ENCODE peak calls at places on chromosomes 11 and 22, in seven cellular contexts. O is T-helper 22 cell, N is OCI-LY7, C is M059J, I is keratinocyte, P is iris pigment epithelial cell, L is foreskin keratinocyte. B is an unnamed sample.
A peak's percentile ranks its signal among the peaks of the same experiment; 100 is the strongest.

GRCh38 chr11:45150943-45151342 is 4.5 kb downstream of the PRDM11 start:
- DNase-seq in O (no peak), N (no peak), C (no peak), I (no peak), P (no peak), L (no peak), B (no peak)

GRCh38 chr11:6995703-6996102 is 24.4 kb downstream of the ZNF214 start:
- DNase-seq in O (no peak), N (no peak), C (no peak), I (no peak), P (no peak), L (no peak), B (no peak)

GRCh38 chr11:131373326-131373725 is 2.9 kb downstream of the NTM start:
- DNase-seq in O (no peak), N (no peak), C (no peak), I (no peak), P (no peak), L (no peak), B (peak; percentile 73)

GRCh38 chr11:25981998-25982397 is 349.9 kb upstream of the ANO3 start:
- DNase-seq in O (no peak), N (peak; percentile 87), C (peak; percentile 14), I (no peak), P (peak; percentile 63), L (peak; percentile 47), B (no peak)

GRCh38 chr11:48093795-48094642 is 113.7 kb downstream of the PTPRJ start:
- DNase-seq in O (no peak), N (no peak), C (no peak), I (no peak), P (no peak), L (peak; percentile 6), B (no peak)

GRCh38 chr22:30279389-30279788 is 9.9 kb downstream of the CASTOR1 start:
- DNase-seq in O (no peak), N (no peak), C (no peak), I (no peak), P (no peak), L (no peak), B (no peak)

GRCh38 chr11:9351321-9351881 is 33.1 kb upstream of the IPO7 start:
- DNase-seq in O (no peak), N (no peak), C (no peak), I (no peak), P (no peak), L (no peak), B (no peak)

GRCh38 chr11:70610561-70610960 is 212.2 kb downstream of the CTTN start:
- DNase-seq in O (no peak), N (no peak), C (no peak), I (no peak), P (no peak), L (no peak), B (no peak)

GRCh38 chr22:33757443-33758124 is 162.7 kb downstream of the LARGE1 start:
- DNase-seq in O (no peak), N (no peak), C (no peak), I (no peak), P (no peak), L (no peak), B (no peak)

GRCh38 chr22:29167032-29167911 is 38.4 kb upstream of the EMID1 start:
- DNase-seq in O (no peak), N (peak; percentile 55), C (peak; percentile 48), I (no peak), P (no peak), L (no peak), B (peak; percentile 30)

GRCh38 chr11:17573526-17573925 is 26.5 kb downstream of the OTOG start:
- DNase-seq in O (no peak), N (no peak), C (no peak), I (no peak), P (no peak), L (no peak), B (no peak)

GRCh38 chr11:105151936-105152554 is 12.5 kb upstream of the CARD18 start:
- DNase-seq in O (no peak), N (no peak), C (peak; percentile 74), I (no peak), P (peak; percentile 92), L (no peak), B (no peak)

GRCh38 chr22:35970601-35971417 is 57.8 kb downstream of the RBFOX2 start:
- DNase-seq in O (no peak), N (no peak), C (no peak), I (no peak), P (no peak), L (no peak), B (no peak)

GRCh38 chr22:44940121-44940520 is 69.7 kb downstream of the PHF21B start:
- DNase-seq in O (no peak), N (no peak), C (no peak), I (no peak), P (no peak), L (no peak), B (no peak)

GRCh38 chr11:108221981-108222685 is at the start of gene NPAT:
- DNase-seq in O (peak; percentile 38), N (peak; percentile 65), C (no peak), I (no peak), P (no peak), L (no peak), B (no peak)

GRCh38 chr11:121455115-121455514 is 2.3 kb upstream of the SORL1-AS1 start:
- DNase-seq in O (no peak), N (no peak), C (no peak), I (no peak), P (no peak), L (no peak), B (no peak)

GRCh38 chr22:35891442-35891841 is 137.2 kb downstream of the RBFOX2 start:
- DNase-seq in O (no peak), N (no peak), C (no peak), I (no peak), P (no peak), L (no peak), B (no peak)

GRCh38 chr11:73998846-73999575 is 9.9 kb downstream of the UCP3 start:
- DNase-seq in O (no peak), N (no peak), C (no peak), I (no peak), P (no peak), L (no peak), B (no peak)

GRCh38 chr22:35749808-35750207 is 32.1 kb downstream of the APOL5 start:
- DNase-seq in O (no peak), N (peak; percentile 98), C (no peak), I (no peak), P (no peak), L (no peak), B (no peak)

GRCh38 chr11:134596404-134596803 is 184.4 kb upstream of the B3GAT1 start:
- DNase-seq in O (no peak), N (no peak), C (no peak), I (no peak), P (no peak), L (no peak), B (peak; percentile 8)

GRCh38 chr11:88297320-88298263 is 39.9 kb downstream of the CTSC start:
- DNase-seq in O (no peak), N (no peak), C (peak; percentile 7), I (no peak), P (no peak), L (no peak), B (peak; percentile 65)

GRCh38 chr11:47523491-47524199 is 29.3 kb downstream of the CELF1 start:
- DNase-seq in O (no peak), N (no peak), C (peak; percentile 90), I (peak; percentile 53), P (peak; percentile 91), L (peak; percentile 83), B (no peak)

GRCh38 chr11:116697639-116698038 is 75.1 kb downstream of the BUD13 start:
- DNase-seq in O (no peak), N (no peak), C (no peak), I (no peak), P (no peak), L (no peak), B (no peak)

GRCh38 chr11:62295504-62295903 is 3.4 kb downstream of the SCGB1D4 start:
- DNase-seq in O (no peak), N (no peak), C (peak; percentile 33), I (no peak), P (peak; percentile 44), L (peak; percentile 39), B (peak; percentile 83)

GRCh38 chr11:122754553-122755322 is 83.6 kb upstream of the CRTAM start:
- DNase-seq in O (no peak), N (peak; percentile 82), C (peak; percentile 17), I (no peak), P (peak; percentile 20), L (no peak), B (peak; percentile 78)

GRCh38 chr11:118628861-118629549 is 21.6 kb downstream of the PHLDB1 start:
- DNase-seq in O (no peak), N (no peak), C (no peak), I (no peak), P (no peak), L (no peak), B (no peak)

GRCh38 chr22:39727541-39727940 is 157.0 kb downstream of the CACNA1I start:
- DNase-seq in O (no peak), N (no peak), C (no peak), I (no peak), P (peak; percentile 56), L (peak; percentile 8), B (peak; percentile 47)

GRCh38 chr11:134027671-134028070 is 41.2 kb upstream of the JAM3 start:
- DNase-seq in O (no peak), N (no peak), C (no peak), I (no peak), P (no peak), L (no peak), B (no peak)

GRCh38 chr11:1786466-1786865 is 22.7 kb upstream of the CTSD start:
- DNase-seq in O (no peak), N (no peak), C (no peak), I (no peak), P (no peak), L (no peak), B (no peak)

GRCh38 chr11:129881570-129882170 is 13.7 kb downstream of the NFRKB start:
- DNase-seq in O (no peak), N (peak; percentile 63), C (peak; percentile 29), I (no peak), P (peak; percentile 37), L (peak; percentile 12), B (peak; percentile 89)

B was measured in endodermal cell.